ENCODE peak calls at places on chromosomes 3 and 15, in eight cellular contexts. H is Right ventricle myocardium superior; K is NCI-H187; P is NCI-H460; R is CD8-positive, alpha-beta memory T cell; F is OCI-LY7; Z is NCI-H2171 treated with DMSO at 0.1 percent for 48 hours; U is lower leg skin. I is an unnamed sample.

GRCh38 chr3:99325407-99325806 is 313.0 kb upstream of the COL8A1 start:
- DNase-seq in H (no peak), K (no peak), P (no peak), R (no peak), F (no peak), Z (no peak), U (no peak), I (no peak)

GRCh38 chr3:7062714-7063113 is 201.8 kb downstream of the GRM7 start:
- DNase-seq in H (no peak), K (no peak), P (no peak), R (no peak), F (no peak), Z (no peak), U (no peak), I (no peak)

GRCh38 chr3:134485620-134486576 is at the start of the genes ANAPC13 and CEP63:
- DNase-seq in H (peak; percentile 95), K (peak; percentile 94), P (peak; percentile 93), R (peak; percentile 97), F (peak; percentile 99), Z (peak; percentile 98), U (peak; percentile 98), I (peak; percentile 93)

GRCh38 chr3:187765342-187765741 is 20.1 kb upstream of the BCL6 start:
- DNase-seq in H (no peak), K (no peak), P (no peak), R (no peak), F (no peak), Z (no peak), U (no peak), I (no peak)

GRCh38 chr15:42955518-42955917 is 34.9 kb upstream of the TTBK2 start:
- DNase-seq in H (no peak), K (no peak), P (no peak), R (no peak), F (no peak), Z (no peak), U (no peak), I (no peak)

GRCh38 chr15:56744701-56745683 is 11.7 kb upstream of the ZNF280D start:
- DNase-seq in H (no peak), K (no peak), P (no peak), R (no peak), F (no peak), Z (no peak), U (no peak), I (no peak)

GRCh38 chr3:71103430-71103881 is 480.1 kb downstream of the FOXP1 start:
- DNase-seq in H (peak; percentile 83), K (no peak), P (no peak), R (no peak), F (no peak), Z (no peak), U (peak; percentile 88), I (no peak)

GRCh38 chr3:64056616-64057165 is 33.4 kb upstream of the PSMD6 start:
- DNase-seq in H (no peak), K (no peak), P (no peak), R (no peak), F (no peak), Z (no peak), U (no peak), I (no peak)

GRCh38 chr3:141860766-141861513 is 15.5 kb upstream of the ATP1B3 start:
- DNase-seq in H (no peak), K (no peak), P (no peak), R (no peak), F (no peak), Z (no peak), U (no peak), I (no peak)

GRCh38 chr3:32797776-32798175 is 20.0 kb upstream of the TRIM71 start:
- DNase-seq in H (no peak), K (no peak), P (no peak), R (no peak), F (no peak), Z (no peak), U (no peak), I (no peak)

GRCh38 chr3:134294302-134294925 is 43.8 kb upstream of the RYK start:
- DNase-seq in H (no peak), K (no peak), P (no peak), R (peak; percentile 73), F (no peak), Z (no peak), U (no peak), I (peak; percentile 26)

GRCh38 chr15:57550640-57551039 is 41.1 kb upstream of the MYZAP start:
- DNase-seq in H (peak; percentile 75), K (no peak), P (no peak), R (no peak), F (no peak), Z (no peak), U (peak; percentile 87), I (no peak)

GRCh38 chr3:129180461-129180860 is 3.2 kb downstream of the CNBP start:
- DNase-seq in H (no peak), K (no peak), P (no peak), R (no peak), F (no peak), Z (no peak), U (no peak), I (no peak)

GRCh38 chr15:62569460-62570404 is 404.6 kb upstream of the C2CD4B start:
- DNase-seq in H (peak; percentile 84), K (peak; percentile 48), P (no peak), R (no peak), F (no peak), Z (peak; percentile 46), U (peak; percentile 93), I (no peak)

GRCh38 chr3:148600902-148601765 is 96.6 kb upstream of the AGTR1 start:
- DNase-seq in H (no peak), K (no peak), P (no peak), R (no peak), F (no peak), Z (no peak), U (no peak), I (no peak)

GRCh38 chr3:172268896-172269295 is 179.4 kb downstream of the GHSR start:
- DNase-seq in H (no peak), K (no peak), P (no peak), R (no peak), F (no peak), Z (no peak), U (no peak), I (no peak)

GRCh38 chr3:172201990-172202318 is 162.6 kb downstream of the FNDC3B start:
- DNase-seq in H (no peak), K (no peak), P (no peak), R (no peak), F (no peak), Z (no peak), U (no peak), I (no peak)

GRCh38 chr3:133891662-133892389 is 3.9 kb downstream of the RAB6B start:
- DNase-seq in H (no peak), K (no peak), P (no peak), R (no peak), F (no peak), Z (peak; percentile 49), U (peak; percentile 46), I (no peak)

I was measured in T-helper 22 cell.